ENCODE peak calls at places on chromosomes 12 and 14, in ten cellular contexts. G, L, M, C, H, Z, X, T, J and U are unnamed samples.

GRCh38 chr12:4566474-4566873 is 4.5 kb downstream of the DYRK4 start:
- DNase-seq in G (no peak), L (no peak), M (no peak), C (no peak), H (no peak), Z (no peak), X (no peak), T (no peak), J (no peak), U (no peak)

GRCh38 chr12:20280515-20280914 is 87.8 kb upstream of the PDE3A start:
- DNase-seq in G (no peak), L (no peak), M (no peak), C (no peak), H (no peak), Z (no peak), X (no peak), T (no peak), J (no peak), U (no peak)

GRCh38 chr12:32115404-32116104 is 8.9 kb downstream of the BICD1 start:
- DNase-seq in G (no peak), L (peak; percentile 63), M (peak; percentile 84), C (peak; percentile 67), H (no peak), Z (peak; percentile 57), X (no peak), T (no peak), J (peak; percentile 85), U (peak; percentile 86)

GRCh38 chr14:72444701-72445100 is 449.2 kb downstream of the DPF3 start:
- DNase-seq in G (no peak), L (no peak), M (no peak), C (no peak), H (no peak), Z (no peak), X (no peak), T (no peak), J (no peak), U (no peak)

GRCh38 chr12:113043240-113043639 is 13.3 kb upstream of the DTX1 start:
- DNase-seq in G (no peak), L (no peak), M (no peak), C (no peak), H (no peak), Z (no peak), X (no peak), T (no peak), J (no peak), U (no peak)

GRCh38 chr12:89882757-89883156 is 174.1 kb upstream of the ATP2B1 start:
- DNase-seq in G (no peak), L (no peak), M (no peak), C (no peak), H (no peak), Z (no peak), X (no peak), T (no peak), J (no peak), U (no peak)

GRCh38 chr12:101021442-101021841 is 188.6 kb downstream of the SLC5A8 start:
- DNase-seq in G (no peak), L (no peak), M (no peak), C (no peak), H (no peak), Z (no peak), X (no peak), T (no peak), J (no peak), U (no peak)

GRCh38 chr12:67710582-67710981 is 62.0 kb downstream of the DYRK2 start:
- DNase-seq in G (no peak), L (peak; percentile 59), M (peak; percentile 16), C (no peak), H (peak; percentile 67), Z (no peak), X (no peak), T (no peak), J (no peak), U (no peak)

GRCh38 chr12:62332598-62332997 is 72.4 kb downstream of the USP15 start:
- DNase-seq in G (no peak), L (no peak), M (no peak), C (no peak), H (no peak), Z (no peak), X (no peak), T (no peak), J (no peak), U (no peak)

GRCh38 chr12:129520736-129521135 is 383.1 kb downstream of the TMEM132D start:
- DNase-seq in G (no peak), L (no peak), M (no peak), C (no peak), H (no peak), Z (no peak), X (no peak), T (no peak), J (no peak), U (no peak)

GRCh38 chr14:61623927-61624326 is 71.4 kb upstream of the HIF1A start:
- DNase-seq in G (no peak), L (no peak), M (no peak), C (no peak), H (no peak), Z (no peak), X (no peak), T (no peak), J (no peak), U (no peak)

GRCh38 chr14:105398726-105399440 is 545 bp downstream of the TEX22 start:
- DNase-seq in G (peak; percentile 54), L (no peak), M (no peak), C (no peak), H (peak; percentile 50), Z (no peak), X (no peak), T (peak; percentile 21), J (no peak), U (no peak)

GRCh38 chr12:95674631-95675030 is 115.9 kb downstream of the NTN4 start:
- DNase-seq in G (peak; percentile 68), L (no peak), M (peak; percentile 57), C (no peak), H (peak; percentile 15), Z (no peak), X (no peak), T (no peak), J (no peak), U (no peak)

GRCh38 chr12:69648476-69648875 is 37.8 kb upstream of the LRRC10 start:
- DNase-seq in G (no peak), L (no peak), M (no peak), C (no peak), H (peak; percentile 27), Z (no peak), X (no peak), T (no peak), J (no peak), U (no peak)

GRCh38 chr12:106648736-106649135 is 65.9 kb downstream of the RFX4 start:
- DNase-seq in G (no peak), L (no peak), M (no peak), C (no peak), H (no peak), Z (no peak), X (no peak), T (no peak), J (no peak), U (no peak)

GRCh38 chr12:67354966-67355365 is 85.8 kb downstream of the CAND1 start:
- DNase-seq in G (no peak), L (no peak), M (no peak), C (no peak), H (no peak), Z (no peak), X (peak; percentile 5), T (no peak), J (no peak), U (no peak)

GRCh38 chr12:74491374-74491773 is 46.3 kb upstream of the ATXN7L3B start:
- DNase-seq in G (no peak), L (no peak), M (no peak), C (no peak), H (no peak), Z (no peak), X (no peak), T (no peak), J (no peak), U (no peak)
- TF ChIP-seq CTCF in G (no peak), L (no peak), M (no peak), C (no peak), H (no peak), Z (no peak), X (no peak), T (no peak), J (no peak), U (no peak)

GRCh38 chr12:132924356-132924755 is 31.8 kb downstream of the ZNF605 start:
- DNase-seq in G (no peak), L (no peak), M (no peak), C (no peak), H (no peak), Z (no peak), X (no peak), T (no peak), J (no peak), U (no peak)
- H3K9me3 ChIP-seq in G (peaks cover 27% of the 10 kb centered on the region), L (peaks cover 100% of the 10 kb centered on the region), M (peaks cover 98% of the 10 kb centered on the region), C (peaks cover 97% of the 10 kb centered on the region), H (peaks cover 90% of the 10 kb centered on the region), Z (no peaks in the 10 kb centered on the region), X (peaks cover 84% of the 10 kb centered on the region), T (peaks cover 58% of the 10 kb centered on the region), J (peaks cover 100% of the 10 kb centered on the region), U (peaks cover 76% of the 10 kb centered on the region)

DNA sequence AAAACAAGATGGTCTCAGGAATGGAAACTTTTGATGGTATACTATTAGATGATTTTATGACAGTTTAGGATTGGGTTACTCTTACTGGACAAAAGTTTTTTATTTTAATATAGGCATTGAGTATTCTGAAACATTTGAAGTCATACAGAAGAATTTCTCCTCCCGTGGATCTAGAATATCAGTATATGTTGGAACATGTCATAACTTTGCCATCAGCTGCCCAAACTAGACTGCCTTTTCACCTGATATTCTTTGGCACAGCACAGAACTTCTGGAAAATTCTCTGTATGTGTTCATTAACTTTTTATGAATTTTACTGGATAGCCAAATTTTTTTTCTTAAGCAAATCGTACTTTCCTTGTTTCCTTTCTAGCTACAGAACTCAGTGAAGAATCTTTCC is 75.4 kb downstream of the KNTC1 start:
- DNase-seq in G (no peak), L (no peak), M (no peak), C (no peak), H (no peak), Z (no peak), X (no peak), T (no peak), J (no peak), U (no peak)
- H3K36me3 ChIP-seq in G (peaks cover 3% of the 10 kb centered on the region), L (no peaks in the 10 kb centered on the region), M (peaks cover 12% of the 10 kb centered on the region), C (peaks cover 12% of the 10 kb centered on the region), H (peaks cover 23% of the 10 kb centered on the region), Z (no peaks in the 10 kb centered on the region), X (no peaks in the 10 kb centered on the region), T (no peaks in the 10 kb centered on the region), J (no peaks in the 10 kb centered on the region), U (no peaks in the 10 kb centered on the region)

DNA sequence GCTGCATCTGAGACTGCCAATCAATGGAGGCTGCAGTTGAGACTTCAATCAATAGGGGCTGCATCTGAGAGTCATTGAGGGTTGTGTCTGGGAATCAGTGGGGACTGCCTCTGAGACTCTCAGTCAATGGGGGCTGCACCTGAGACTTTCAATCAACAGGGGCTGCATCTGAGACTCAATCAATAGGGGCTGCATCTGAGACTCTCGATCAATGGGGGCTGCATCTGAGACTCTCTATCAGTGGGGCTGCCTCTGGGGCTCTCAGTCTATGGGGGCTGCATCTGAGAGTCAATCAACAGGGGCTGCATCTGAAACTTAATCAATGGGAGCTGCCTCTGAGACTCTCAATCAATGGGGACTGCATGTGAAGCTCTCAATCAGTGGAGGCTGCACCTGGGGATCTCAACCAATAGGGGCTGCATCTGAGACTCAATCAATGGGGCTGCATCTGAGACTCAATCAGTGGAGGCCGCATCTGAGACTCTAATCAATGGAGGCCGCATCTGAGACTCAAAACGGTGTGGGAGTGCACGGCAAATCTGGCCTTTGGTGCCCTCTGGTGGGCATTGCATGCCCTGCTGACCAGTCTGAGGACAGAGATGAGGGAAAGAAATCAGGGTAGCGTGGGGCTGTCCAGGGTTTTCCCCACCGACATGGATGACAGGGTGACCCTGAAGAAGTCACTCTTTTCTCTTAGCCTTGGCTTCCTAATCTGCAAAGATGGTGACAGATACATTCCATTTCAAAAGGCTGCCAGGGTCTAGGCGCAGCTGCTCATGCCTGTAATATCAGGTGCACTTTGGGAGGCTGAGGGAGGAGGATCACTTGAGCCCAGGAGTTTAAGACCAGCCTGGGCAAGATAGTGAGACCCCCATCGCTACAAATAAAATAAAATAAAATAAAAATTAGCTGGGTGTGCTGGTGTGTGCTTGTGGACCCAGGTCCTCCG is 41.3 kb upstream of the EIF5 start:
- DNase-seq in G (peak; percentile 72), L (peak; percentile 84), M (peak; percentile 77), C (peak; percentile 86), H (peak; percentile 44), Z (peak; percentile 86), X (peak; percentile 85), T (peak; percentile 61), J (peak; percentile 67), U (peak; percentile 77)
- TF ChIP-seq CTCF in G (peak; percentile 97), L (no peak), M (peak; percentile 92), C (peak; percentile 92), H (peak; percentile 95), Z (peak; percentile 89), X (peak; percentile 95), T (peak; percentile 80), J (peak; percentile 93), U (peak; percentile 91)